ENCODE peak calls at places on chromosomes 4 and X, in four cellular contexts. One of them, this sample, is unnamed.

GRCh38 chr4:111066001-111066400 is 443.1 kb upstream of the PITX2 start:
- DNase-seq in HepG2: no peak
- DNase-seq in WTC11: no peak
- DNase-seq in K562: no peak
- DNase-seq in this sample: no peak

GRCh38 chr4:69518543-69519198 is 23.0 kb upstream of the UGT2B4 start:
- DNase-seq in HepG2: no peak
- DNase-seq in WTC11: no peak
- DNase-seq in K562: no peak
- DNase-seq in this sample: no peak

GRCh38 chrX:20567108-20567507 is 300.4 kb upstream of the RPS6KA3 start:
- DNase-seq in K562: no peak
- DNase-seq in WTC11: no peak
- DNase-seq in HepG2: no peak
- DNase-seq in this sample: no peak

GRCh38 chr4:153222790-153223417 is 18.7 kb downstream of the TRIM2 start:
- DNase-seq in HepG2: no peak
- DNase-seq in K562: peak; percentile 12
- DNase-seq in WTC11: peak; percentile 63
- DNase-seq in this sample: peak; percentile 65

GRCh38 chrX:154459843-154460242 is 1.8 kb downstream of the PLXNA3 start:
- DNase-seq in K562: peak; percentile 62
- DNase-seq in HepG2: no peak
- DNase-seq in WTC11: no peak
- DNase-seq in this sample: no peak

GRCh38 chrX:108090474-108091265 is 672 bp downstream of the PSMD10 start:
- DNase-seq in WTC11: no peak
- DNase-seq in K562: peak; percentile 17
- DNase-seq in HepG2: peak; percentile 13
- DNase-seq in this sample: no peak

GRCh38 chrX:70030242-70030823 is 19.4 kb downstream of the AWAT2 start:
- DNase-seq in HepG2: peak; percentile 7
- DNase-seq in WTC11: peak; percentile 49
- DNase-seq in K562: peak; percentile 53
- DNase-seq in this sample: peak; percentile 77

GRCh38 chr4:25346913-25347312 is 30.1 kb upstream of the ANAPC4 start:
- DNase-seq in K562: no peak
- DNase-seq in WTC11: no peak
- DNase-seq in HepG2: no peak
- DNase-seq in this sample: no peak

GRCh38 chr4:8114456-8115202 is 44.0 kb downstream of the ABLIM2 start:
- DNase-seq in K562: no peak
- DNase-seq in HepG2: no peak
- DNase-seq in WTC11: no peak
- DNase-seq in this sample: no peak

GRCh38 chr4:174273960-174274359 is 9.5 kb downstream of the FBXO8 start:
- DNase-seq in K562: no peak
- DNase-seq in HepG2: no peak
- DNase-seq in WTC11: no peak
- DNase-seq in this sample: no peak
- TF ChIP-seq ELF4 in K562: no peak
- TF ChIP-seq ELF4 in HepG2: no peak
- TF ChIP-seq ELF4 in WTC11: no peak
- TF ChIP-seq ELF4 in this sample: no peak

GRCh38 chrX:78595901-78596502 is 63.1 kb downstream of the RTL3 start:
- DNase-seq in K562: no peak
- DNase-seq in WTC11: peak; percentile 37
- DNase-seq in HepG2: no peak
- DNase-seq in this sample: no peak

GRCh38 chrX:78593701-78594100 is 65.4 kb downstream of the RTL3 start:
- DNase-seq in HepG2: no peak
- DNase-seq in WTC11: no peak
- DNase-seq in K562: no peak
- DNase-seq in this sample: no peak

DNA sequence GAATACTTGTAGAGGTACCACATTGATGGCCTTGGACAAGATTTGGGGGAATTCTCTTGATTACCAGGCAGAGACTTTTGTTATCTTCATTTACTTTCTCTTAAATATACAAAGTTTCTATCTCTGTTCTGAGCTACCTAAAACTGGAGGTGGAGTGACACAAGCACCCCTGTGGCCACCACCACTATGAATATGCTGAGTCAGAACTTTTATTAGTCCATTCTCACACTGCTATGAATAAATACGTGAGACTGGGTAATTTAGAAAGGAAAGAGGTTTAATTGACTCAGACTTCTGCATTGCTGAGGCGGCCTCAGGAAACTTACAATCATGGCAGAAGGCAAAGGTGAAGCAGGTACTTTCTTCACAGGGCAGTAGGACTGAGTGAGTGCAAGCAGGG is 67.1 kb downstream of the RTL3 start:
- DNase-seq in K562: no peak
- DNase-seq in HepG2: no peak
- DNase-seq in WTC11: no peak
- DNase-seq in this sample: no peak
- TF ChIP-seq ELF4 in K562: no peak
- TF ChIP-seq ELF4 in HepG2: no peak
- TF ChIP-seq ELF4 in WTC11: no peak
- TF ChIP-seq ELF4 in this sample: no peak

DNA sequence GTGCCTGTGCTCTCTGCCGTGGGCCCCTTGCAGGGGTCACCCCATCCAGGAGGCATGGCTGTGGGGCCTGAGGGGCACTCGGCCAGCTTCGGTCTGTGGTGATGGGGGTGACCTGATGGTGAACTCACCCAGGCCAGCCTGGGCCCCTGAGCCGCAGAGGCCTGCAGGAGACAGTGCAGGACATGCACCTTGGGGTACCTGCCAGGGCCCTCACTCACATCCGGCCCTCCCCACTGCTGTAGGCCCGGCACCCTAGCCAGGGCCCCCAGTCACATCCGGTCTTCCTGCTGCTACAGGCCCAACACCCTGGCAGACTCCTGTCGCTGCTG is 7.3 kb downstream of the CFAP99 start:
- DNase-seq in K562: no peak
- DNase-seq in HepG2: no peak
- DNase-seq in WTC11: no peak
- DNase-seq in this sample: no peak
- TF ChIP-seq ELF4 in K562: no peak
- TF ChIP-seq ELF4 in HepG2: no peak
- TF ChIP-seq ELF4 in WTC11: no peak
- TF ChIP-seq ELF4 in this sample: no peak

DNA sequence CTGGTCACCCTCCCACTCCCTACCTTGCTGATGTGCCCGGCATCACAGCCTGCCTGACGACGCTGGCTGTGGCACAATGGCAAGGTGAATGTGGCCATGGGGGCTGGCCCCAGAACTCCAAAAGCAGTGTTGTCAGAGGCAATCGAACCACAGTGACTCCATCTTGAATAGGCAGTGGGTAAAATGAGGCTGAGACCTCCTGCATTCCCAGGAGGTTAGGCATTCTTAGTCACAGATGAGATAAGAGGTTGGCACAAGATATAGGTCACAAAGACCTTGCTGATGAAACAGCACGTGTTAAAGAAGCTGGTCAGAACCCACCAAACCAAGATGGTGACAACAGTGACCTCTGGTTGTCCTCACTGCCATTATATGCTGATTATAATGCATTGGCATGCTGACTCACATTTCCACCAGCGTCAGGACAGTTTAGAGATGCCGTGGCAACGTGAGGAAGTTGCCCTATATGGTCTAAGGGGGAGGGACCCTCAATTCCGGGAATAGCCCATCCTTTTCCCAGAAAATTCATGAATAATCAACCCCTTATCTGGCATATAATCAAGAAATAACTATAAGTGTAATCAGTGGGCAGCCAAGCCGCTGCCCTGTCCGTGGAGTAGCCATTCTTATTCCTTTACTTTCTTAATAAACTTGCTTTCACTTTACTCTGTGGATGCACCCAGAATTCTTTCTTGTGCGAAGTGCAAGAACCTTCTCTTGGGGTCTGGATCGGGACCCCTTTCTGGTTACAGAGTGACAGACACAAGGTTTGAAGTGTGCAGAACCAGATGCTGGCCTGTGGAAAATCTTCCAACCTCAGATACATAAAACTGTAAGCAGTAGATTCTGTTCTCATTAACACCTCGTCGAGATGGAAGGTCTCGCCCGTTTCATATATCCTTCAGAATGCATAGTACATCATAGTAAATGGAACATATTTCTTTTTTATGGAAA is 26.8 kb upstream of the CLDN24 start:
- DNase-seq in K562: peak; percentile 83
- DNase-seq in WTC11: no peak
- DNase-seq in HepG2: no peak
- DNase-seq in this sample: no peak
- TF ChIP-seq ELF4 in K562: peak; percentile 98
- TF ChIP-seq ELF4 in WTC11: no peak
- TF ChIP-seq ELF4 in HepG2: no peak
- TF ChIP-seq ELF4 in this sample: no peak

GRCh38 chr4:2534904-2535385 is 1.5 kb upstream of the FAM193A start:
- DNase-seq in WTC11: no peak
- DNase-seq in HepG2: peak; percentile 47
- DNase-seq in K562: peak; percentile 23
- DNase-seq in this sample: no peak

GRCh38 chr4:2535386-2536192 is 858 bp upstream of the FAM193A start:
- DNase-seq in HepG2: peak; percentile 42
- DNase-seq in WTC11: peak; percentile 62
- DNase-seq in K562: peak; percentile 43
- DNase-seq in this sample: peak; percentile 23

GRCh38 chr4:2536193-2537010 is at the start of gene FAM193A:
- DNase-seq in WTC11: peak; percentile 100
- DNase-seq in HepG2: peak; percentile 96
- DNase-seq in K562: peak; percentile 99
- DNase-seq in this sample: peak; percentile 97

GRCh38 chr4:2537011-2537830 is 774 bp downstream of the FAM193A start:
- DNase-seq in WTC11: peak; percentile 56
- DNase-seq in K562: peak; percentile 41
- DNase-seq in HepG2: peak; percentile 44
- DNase-seq in this sample: peak; percentile 40
- TF ChIP-seq ELF4 in WTC11: no peak
- TF ChIP-seq ELF4 in K562: no peak
- TF ChIP-seq ELF4 in HepG2: no peak
- TF ChIP-seq ELF4 in this sample: no peak

DNA sequence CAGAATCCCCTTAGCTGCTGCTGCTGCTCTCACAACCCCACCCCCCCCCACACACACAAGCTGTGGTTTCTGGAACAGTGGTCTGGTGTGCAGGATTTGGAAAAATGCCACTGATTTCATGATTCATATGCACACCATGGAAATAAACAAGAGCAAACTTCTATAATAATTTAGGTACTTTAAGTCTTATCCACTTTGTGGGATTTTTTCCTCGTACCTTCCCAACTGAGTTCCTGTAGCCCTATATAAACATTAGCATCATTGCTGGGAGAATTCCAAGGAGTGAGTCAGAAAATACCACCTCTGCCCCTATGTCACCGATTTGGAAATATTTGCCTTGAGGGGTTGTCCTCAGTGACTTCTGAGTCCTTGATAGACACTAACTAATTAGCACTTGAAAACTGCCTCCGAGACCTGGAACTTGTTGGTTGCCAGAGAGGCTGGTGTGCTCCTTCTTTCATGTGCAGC is 61.6 kb downstream of the CPE start:
- DNase-seq in WTC11: no peak
- DNase-seq in K562: no peak
- DNase-seq in HepG2: peak; percentile 23
- DNase-seq in this sample: no peak
- TF ChIP-seq ELF4 in WTC11: no peak
- TF ChIP-seq ELF4 in K562: no peak
- TF ChIP-seq ELF4 in HepG2: no peak
- TF ChIP-seq ELF4 in this sample: no peak

GRCh38 chrX:46929439-46930018 is 17.3 kb downstream of the JADE3 start:
- DNase-seq in WTC11: no peak
- DNase-seq in HepG2: no peak
- DNase-seq in K562: no peak
- DNase-seq in this sample: no peak
- TF ChIP-seq ELF4 in WTC11: no peak
- TF ChIP-seq ELF4 in HepG2: no peak
- TF ChIP-seq ELF4 in K562: no peak
- TF ChIP-seq ELF4 in this sample: no peak

GRCh38 chrX:136879001-136879667 is 1.4 kb downstream of the RBMX start:
- DNase-seq in K562: no peak
- DNase-seq in WTC11: no peak
- DNase-seq in HepG2: no peak
- DNase-seq in this sample: no peak
- TF ChIP-seq ELF4 in K562: no peak
- TF ChIP-seq ELF4 in WTC11: no peak
- TF ChIP-seq ELF4 in HepG2: no peak
- TF ChIP-seq ELF4 in this sample: no peak

This sample was measured in HEK293T.